ENCODE peak calls at places on chromosome 19, in four cellular contexts. D is C1 segment of cervical spinal cord, K is osteocyte, P is colonic mucosa. M is an unnamed sample.

GRCh38 chr19:57888494-57889231 is at the start of gene ZNF814:
- DNase-seq in K (peak; percentile 93), P (peak; percentile 90), D (peak; percentile 79), M (peak; percentile 90)

GRCh38 chr19:10580979-10581631 is 6.0 kb downstream of the AP1M2 start:
- DNase-seq in D (peak; percentile 74), P (peak; percentile 89), K (peak; percentile 93), M (peak; percentile 92)

GRCh38 chr19:38942471-38943181 is 11.9 kb downstream of the MRPS12 start:
- DNase-seq in P (no peak), K (no peak), D (no peak), M (no peak)

GRCh38 chr19:46068345-46069258 is 27.8 kb upstream of the IGFL4 start:
- DNase-seq in K (no peak), D (no peak), P (peak; percentile 46), M (no peak)

GRCh38 chr19:44908074-44908835 is 2.7 kb downstream of the APOE start:
- DNase-seq in D (no peak), K (no peak), P (no peak), M (no peak)

GRCh38 chr19:3968556-3969434 is 2.1 kb downstream of the DAPK3 start:
- DNase-seq in K (peak; percentile 96), P (peak; percentile 84), D (peak; percentile 26), M (peak; percentile 64)

GRCh38 chr19:19482785-19483625 is 32.3 kb downstream of the TSSK6 start:
- DNase-seq in K (no peak), P (no peak), D (no peak), M (no peak)

GRCh38 chr19:11378319-11379189 is 4.1 kb downstream of the SWSAP1 start:
- DNase-seq in D (peak; percentile 24), K (no peak), P (peak; percentile 55), M (peak; percentile 58)

GRCh38 chr19:18636969-18637629 is at the start of gene KLHL26:
- DNase-seq in P (no peak), D (no peak), K (no peak), M (no peak)

GRCh38 chr19:49677232-49677881 is at the start of gene PRMT1:
- DNase-seq in K (no peak), P (no peak), D (peak; percentile 71), M (peak; percentile 61)

GRCh38 chr19:1745589-1746031 is 7.7 kb upstream of the ONECUT3 start:
- DNase-seq in P (no peak), K (no peak), D (no peak), M (no peak)

GRCh38 chr19:13794752-13795589 is at the start of gene ZSWIM4:
- DNase-seq in K (peak; percentile 99), D (peak; percentile 96), P (peak; percentile 99), M (peak; percentile 98)

GRCh38 chr19:33938821-33939220 is 142.2 kb downstream of the KCTD15 start:
- DNase-seq in D (no peak), P (peak; percentile 34), K (no peak), M (peak; percentile 26)

GRCh38 chr19:49362926-49363264 is 679 bp upstream of the TEAD2 start:
- DNase-seq in D (no peak), K (no peak), P (peak; percentile 56), M (peak; percentile 46)

GRCh38 chr19:50266896-50267295 is 62.3 kb downstream of the KCNC3 start:
- DNase-seq in K (no peak), D (no peak), P (peak; percentile 73), M (peak; percentile 59)

GRCh38 chr19:31483226-31483857 is 134.1 kb upstream of the TSHZ3 start:
- DNase-seq in D (no peak), K (peak; percentile 57), P (no peak), M (no peak)

GRCh38 chr19:9407827-9408226 is 27.5 kb downstream of the ZNF266 start:
- DNase-seq in P (no peak), K (no peak), D (no peak), M (no peak)

GRCh38 chr19:13087295-13087694 is 15.4 kb downstream of the LYL1 start:
- DNase-seq in P (no peak), D (no peak), K (no peak), M (no peak)

GRCh38 chr19:18915639-18916038 is 3.5 kb downstream of the COPE start:
- DNase-seq in K (no peak), P (peak; percentile 51), D (peak; percentile 53), M (peak; percentile 51)

GRCh38 chr19:28746486-28746885 is 466.5 kb downstream of the UQCRFS1 start:
- DNase-seq in D (no peak), K (no peak), P (no peak), M (no peak)

GRCh38 chr19:56142087-56142787 is 1.1 kb downstream of the ZNF444 start:
- DNase-seq in D (no peak), P (peak; percentile 80), K (no peak), M (peak; percentile 68)

GRCh38 chr19:4044927-4045557 is 21.7 kb downstream of the ZBTB7A start:
- DNase-seq in P (no peak), K (no peak), D (peak; percentile 17), M (no peak)

GRCh38 chr19:48397636-48398328 is 4.3 kb downstream of the GRIN2D start:
- DNase-seq in D (no peak), P (no peak), K (no peak), M (no peak)

GRCh38 chr19:18991050-18991449 is 42.3 kb downstream of the SUGP2 start:
- DNase-seq in K (no peak), P (no peak), D (no peak), M (no peak)

GRCh38 chr19:815079-815774 is 6.5 kb downstream of the PLPPR3 start:
- DNase-seq in D (no peak), P (no peak), K (no peak), M (no peak)

GRCh38 chr19:50501186-50501567 is 9.8 kb downstream of the JOSD2 start:
- DNase-seq in K (no peak), P (peak; percentile 44), D (no peak), M (no peak)

GRCh38 chr19:33622505-33622808 is 704 bp downstream of the CHST8 start:
- DNase-seq in D (no peak), K (no peak), P (no peak), M (no peak)

GRCh38 chr19:51138549-51138979 is 3.5 kb upstream of the SIGLEC7 start:
- DNase-seq in P (no peak), K (no peak), D (no peak), M (no peak)

GRCh38 chr19:16371540-16371986 is 46.9 kb downstream of the KLF2 start:
- DNase-seq in D (no peak), P (peak; percentile 85), K (no peak), M (peak; percentile 87)

GRCh38 chr19:797528-798414 is 519 bp downstream of the PTBP1 start:
- DNase-seq in D (peak; percentile 88), P (peak; percentile 91), K (peak; percentile 96), M (peak; percentile 86)

GRCh38 chr19:449916-450315 is 10.9 kb downstream of the SHC2 start:
- DNase-seq in K (no peak), P (no peak), D (no peak), M (no peak)

GRCh38 chr19:52227980-52228379 is 38.1 kb downstream of the PPP2R1A start:
- DNase-seq in P (no peak), K (no peak), D (no peak), M (no peak)

GRCh38 chr19:46610851-46611770 is 10.0 kb downstream of the CALM3 start:
- DNase-seq in K (no peak), D (no peak), P (no peak), M (no peak)

GRCh38 chr19:3565177-3565576 is 7.6 kb upstream of the HMG20B start:
- DNase-seq in K (no peak), P (no peak), D (no peak), M (no peak)

GRCh38 chr19:17248011-17248776 is 2.5 kb upstream of the NR2F6 start:
- DNase-seq in K (no peak), P (peak; percentile 75), D (no peak), M (peak; percentile 78)

GRCh38 chr19:17648097-17648660 is 40.0 kb downstream of the UNC13A start:
- DNase-seq in K (no peak), D (no peak), P (no peak), M (no peak)

GRCh38 chr19:32902448-32902847 is 32.9 kb upstream of the SLC7A9 start:
- DNase-seq in P (peak; percentile 74), K (peak; percentile 46), D (no peak), M (peak; percentile 50)

GRCh38 chr19:30216453-30216852 is 155.7 kb upstream of the ZNF536 start:
- DNase-seq in D (no peak), P (no peak), K (no peak), M (no peak)

GRCh38 chr19:40298026-40298425 is 12.9 kb upstream of the AKT2 start:
- DNase-seq in P (no peak), D (no peak), K (no peak), M (no peak)

GRCh38 chr19:1651548-1652394 is 644 bp downstream of the TCF3 start:
- DNase-seq in P (peak; percentile 47), D (peak; percentile 32), K (no peak), M (peak; percentile 70)